ENCODE peak calls at places on chromosomes 16 and 17, in nine cellular contexts. K, C, N, V, M, B, J, G and L are unnamed samples.

GRCh38 chr17:74369221-74369620 is 1.9 kb downstream of the GPR142 start:
- DNase-seq in K (peak; percentile 51), C (no peak), N (peak; percentile 21), V (no peak), M (no peak), B (peak; percentile 75), J (no peak), G (no peak), L (no peak)

GRCh38 chr17:27236710-27237315 is 57.1 kb upstream of the WSB1 start:
- DNase-seq in K (peak; percentile 89), C (peak; percentile 71), N (peak; percentile 91), V (no peak), M (no peak), B (peak; percentile 64), J (peak; percentile 80), G (no peak), L (peak; percentile 87)

GRCh38 chr16:81616321-81617020 is 162.6 kb upstream of the PLCG2 start:
- DNase-seq in K (peak; percentile 77), C (peak; percentile 66), N (peak; percentile 37), V (peak; percentile 54), M (no peak), B (peak; percentile 76), J (no peak), G (peak; percentile 16), L (peak; percentile 86)

GRCh38 chr17:81338301-81339179 is 43.4 kb upstream of the SLC38A10 start:
- DNase-seq in K (peak; percentile 7), C (peak; percentile 70), N (no peak), V (no peak), M (no peak), B (peak; percentile 31), J (no peak), G (no peak), L (peak; percentile 69)

GRCh38 chr16:1310832-1311200 is 1.4 kb downstream of the UBE2I start:
- DNase-seq in K (no peak), C (no peak), N (no peak), V (no peak), M (no peak), B (no peak), J (no peak), G (no peak), L (no peak)

GRCh38 chr17:19646788-19647696 is 1.5 kb upstream of the ALDH3A2 start:
- DNase-seq in K (no peak), C (no peak), N (no peak), V (no peak), M (no peak), B (no peak), J (no peak), G (no peak), L (no peak)

GRCh38 chr16:58027341-58028167 is 2.0 kb downstream of the MMP15 start:
- DNase-seq in K (peak; percentile 79), C (no peak), N (peak; percentile 80), V (no peak), M (no peak), B (peak; percentile 86), J (no peak), G (no peak), L (no peak)

GRCh38 chr17:49079840-49080663 is 52.5 kb upstream of the B4GALNT2 start:
- DNase-seq in K (no peak), C (no peak), N (no peak), V (no peak), M (no peak), B (no peak), J (no peak), G (no peak), L (no peak)

GRCh38 chr17:72614476-72614870 is 478.0 kb downstream of the SLC39A11 start:
- DNase-seq in K (no peak), C (no peak), N (no peak), V (no peak), M (no peak), B (no peak), J (no peak), G (no peak), L (no peak)

GRCh38 chr17:81454473-81454872 is 58.1 kb downstream of the ACTG1 start:
- DNase-seq in K (no peak), C (no peak), N (no peak), V (no peak), M (no peak), B (no peak), J (no peak), G (no peak), L (no peak)

GRCh38 chr16:10979717-10980601 is 35.6 kb downstream of the CLEC16A start:
- DNase-seq in K (peak; percentile 25), C (peak; percentile 64), N (peak; percentile 56), V (no peak), M (no peak), B (peak; percentile 33), J (peak; percentile 76), G (no peak), L (peak; percentile 88)

GRCh38 chr17:40486513-40487370 is 14.7 kb downstream of the TNS4 start:
- DNase-seq in K (no peak), C (no peak), N (no peak), V (no peak), M (no peak), B (no peak), J (no peak), G (no peak), L (no peak)

GRCh38 chr17:10019941-10020403 is 114.9 kb upstream of the RCVRN start:
- DNase-seq in K (no peak), C (no peak), N (no peak), V (no peak), M (no peak), B (no peak), J (no peak), G (no peak), L (no peak)

GRCh38 chr17:51356084-51356410 is 95.7 kb downstream of the UTP18 start:
- DNase-seq in K (no peak), C (no peak), N (no peak), V (no peak), M (no peak), B (no peak), J (no peak), G (no peak), L (no peak)

GRCh38 chr17:64497565-64498035 is 746 bp upstream of the POLG2 start:
- DNase-seq in K (no peak), C (no peak), N (no peak), V (no peak), M (no peak), B (no peak), J (no peak), G (no peak), L (no peak)

DNA sequence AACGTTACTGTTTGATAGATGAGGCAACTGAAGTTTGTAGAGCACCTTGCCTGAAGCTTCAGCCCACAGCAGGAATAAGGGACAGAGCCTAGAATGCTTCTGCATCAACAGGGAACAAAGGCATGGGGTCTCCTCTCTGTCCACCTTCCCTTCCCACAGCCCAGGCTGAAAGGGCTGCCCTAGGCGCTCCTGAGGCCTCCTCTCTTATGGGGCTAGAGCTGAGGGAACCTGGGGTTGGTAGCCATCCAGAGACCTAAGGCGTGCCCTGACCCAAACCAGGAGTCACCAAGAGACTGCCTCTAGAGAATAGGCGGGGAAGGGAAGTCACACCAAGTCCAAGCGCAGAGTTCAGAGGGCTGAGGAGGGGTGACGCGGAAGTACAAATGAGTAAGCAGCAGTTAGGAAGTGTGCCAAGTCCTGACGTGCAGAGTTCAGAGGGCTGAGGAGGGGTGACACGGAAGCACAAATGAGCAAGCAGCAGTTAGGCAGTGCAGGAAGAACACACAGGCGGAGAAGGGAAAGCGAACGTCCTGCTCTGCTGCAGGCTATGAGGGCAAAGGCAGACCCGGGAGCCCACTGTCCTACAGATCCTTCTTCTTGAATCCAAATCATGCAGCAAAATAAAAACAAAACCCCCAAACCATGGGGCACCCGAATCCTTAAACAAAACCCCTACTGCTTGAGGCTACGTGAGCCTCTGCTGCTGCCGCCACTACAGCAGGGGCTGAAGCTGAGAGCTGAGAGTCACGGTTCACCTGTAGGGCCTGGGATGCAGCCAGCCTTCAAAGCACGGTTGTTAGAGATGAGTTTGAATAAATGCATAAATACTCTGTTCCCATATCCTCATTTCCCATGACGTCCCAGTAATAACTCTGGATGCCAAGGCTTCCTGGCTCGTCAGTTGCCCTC is 2.7 kb upstream of the SPG7 start:
- DNase-seq in K (peak; percentile 97), C (peak; percentile 89), N (peak; percentile 86), V (peak; percentile 88), M (no peak), B (peak; percentile 95), J (peak; percentile 72), G (peak; percentile 74), L (peak; percentile 91)
- TF ChIP-seq POLR2A in K (peak; percentile 97), C (no peak), N (no peak), V (peak; percentile 89), M (no peak), B (no peak), J (no peak), G (peak; percentile 76), L (no peak)

GRCh38 chr17:57892146-57892819 is 42.4 kb upstream of the MRPS23 start:
- DNase-seq in K (peak; percentile 91), C (peak; percentile 90), N (peak; percentile 89), V (no peak), M (no peak), B (peak; percentile 92), J (peak; percentile 87), G (peak; percentile 33), L (peak; percentile 95)
- H3K4me1 ChIP-seq in K (peaks cover 75% of the 10 kb centered on the region), C (peaks cover 50% of the 10 kb centered on the region), N (peaks cover 35% of the 10 kb centered on the region), V (peaks cover 19% of the 10 kb centered on the region), M (peaks cover 81% of the 10 kb centered on the region), B (peaks cover 90% of the 10 kb centered on the region), J (peaks cover 41% of the 10 kb centered on the region), G (peaks cover 71% of the 10 kb centered on the region), L (peaks cover 92% of the 10 kb centered on the region)

DNA sequence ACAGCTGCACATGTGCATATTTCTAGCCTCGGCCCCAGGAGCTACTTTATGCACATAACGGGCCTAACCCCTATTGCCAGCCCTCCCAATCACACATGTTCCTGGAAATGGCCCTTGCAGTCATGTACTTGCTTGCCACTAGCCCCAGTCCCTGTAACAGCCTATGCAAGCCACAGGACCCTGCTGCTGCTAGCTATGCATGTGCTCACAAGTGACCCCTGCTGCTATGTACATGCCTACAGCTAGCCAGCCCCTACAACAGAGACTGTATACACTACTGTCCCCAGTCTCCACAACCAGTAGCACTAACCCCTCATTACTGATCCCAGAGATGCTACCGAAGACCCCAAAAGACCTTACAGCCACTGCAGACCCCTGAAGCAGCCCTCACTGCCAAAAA is 1437.2 kb downstream of the CDH11 start:
- DNase-seq in K (no peak), C (no peak), N (no peak), V (no peak), M (no peak), B (no peak), J (no peak), G (no peak), L (no peak)
- TF ChIP-seq CTCF in K (no peak), C (no peak), N (no peak), V (no peak), M (no peak), B (no peak), J (no peak), G (no peak), L (no peak)

DNA sequence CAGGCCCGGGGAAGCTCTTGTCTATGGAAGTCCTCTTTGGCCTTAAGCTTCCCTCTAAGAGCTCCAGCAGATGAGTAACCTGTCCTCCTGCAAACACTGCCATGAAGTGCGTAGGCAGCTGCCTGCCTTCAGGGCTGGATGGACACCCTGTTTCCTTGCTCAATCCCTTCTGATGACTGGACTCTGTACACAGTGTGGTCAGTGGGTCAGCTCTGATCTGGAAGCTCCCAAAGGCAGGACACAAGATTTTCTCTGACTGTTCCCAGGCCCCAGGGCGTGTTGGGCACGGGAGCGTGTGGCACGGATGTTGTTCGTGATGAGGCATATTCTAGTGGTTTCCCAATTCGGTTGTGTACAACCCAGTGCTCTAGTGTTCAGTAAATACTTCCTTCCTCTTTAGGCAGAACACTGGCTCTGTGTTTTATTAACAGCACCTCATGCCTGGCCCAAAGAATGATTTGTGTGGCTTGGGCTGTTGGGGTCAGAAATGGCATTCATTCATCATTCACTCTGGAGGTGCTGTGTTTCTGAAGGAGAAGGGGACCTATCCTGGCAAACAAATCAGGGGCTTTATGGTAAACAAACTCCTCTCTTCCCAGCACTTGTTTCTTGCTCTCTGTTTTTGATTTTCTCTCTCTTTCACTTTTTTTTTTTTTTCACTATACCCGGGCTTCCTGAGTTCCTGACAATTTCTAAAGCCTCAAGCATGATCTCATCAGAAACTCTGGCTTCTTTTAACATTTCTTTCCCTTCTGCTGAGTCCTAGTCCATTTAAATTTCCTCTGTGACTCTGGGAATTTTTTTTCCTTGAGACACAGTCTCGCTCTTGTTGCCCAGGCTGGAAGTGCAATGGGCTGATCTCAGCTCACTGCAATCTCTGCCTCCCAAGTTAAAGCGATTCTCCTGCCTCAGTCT is 12.0 kb upstream of the RNF157 start:
- DNase-seq in K (peak; percentile 67), C (no peak), N (peak; percentile 27), V (no peak), M (no peak), B (no peak), J (peak; percentile 79), G (no peak), L (peak; percentile 82)
- TF ChIP-seq POLR2A in K (peak; percentile 26), C (no peak), N (no peak), V (peak; percentile 62), M (no peak), B (no peak), J (no peak), G (peak; percentile 31), L (no peak)